ENCODE peak calls at places on chromosomes 5 and 9, in four cellular contexts. F is breast epithelium, W is transverse colon, N is suprapubic skin. K is an unnamed sample.

GRCh38 chr5:1092122-1092521 is 19.7 kb downstream of the SLC12A7 start:
- DNase-seq in W (no peak), F (no peak), N (no peak), K (no peak)

GRCh38 chr5:168575391-168576372 is 3.5 kb downstream of the PANK3 start:
- DNase-seq in N (no peak), F (no peak), W (no peak), K (no peak)

GRCh38 chr5:148831590-148832565 is 5.5 kb downstream of the ADRB2 start:
- DNase-seq in N (no peak), W (no peak), F (peak; percentile 48), K (peak; percentile 66)

GRCh38 chr9:136668983-136669790 is 6.5 kb downstream of the EGFL7 start:
- DNase-seq in W (no peak), F (no peak), N (no peak), K (no peak)

GRCh38 chr9:25845867-25846266 is 167.6 kb upstream of the TUSC1 start:
- DNase-seq in F (no peak), N (no peak), W (no peak), K (no peak)

GRCh38 chr5:100901851-100902341 is 1.2 kb downstream of the ST8SIA4 start:
- DNase-seq in W (peak; percentile 53), F (no peak), N (peak; percentile 77), K (peak; percentile 60)

GRCh38 chr9:88460583-88461332 is 72.5 kb downstream of the SPIN1 start:
- DNase-seq in F (no peak), N (no peak), W (no peak), K (no peak)

GRCh38 chr5:1362242-1363015 is 17.5 kb upstream of the CLPTM1L start:
- DNase-seq in W (no peak), F (no peak), N (no peak), K (no peak)

GRCh38 chr5:62375627-62376026 is 28.1 kb downstream of the DIMT1 start:
- DNase-seq in N (no peak), F (no peak), W (no peak), K (no peak)

GRCh38 chr9:127525426-127526188 is 74.3 kb downstream of the LRSAM1 start:
- DNase-seq in W (no peak), N (no peak), F (no peak), K (no peak)

GRCh38 chr9:135524130-135524861 is 3.1 kb downstream of the LCN1 start:
- DNase-seq in F (no peak), W (no peak), N (peak; percentile 72), K (peak; percentile 53)

GRCh38 chr9:15873573-15874177 is 320.8 kb downstream of the CCDC171 start:
- DNase-seq in W (no peak), F (no peak), N (no peak), K (no peak)

GRCh38 chr9:137193771-137194170 is 5.3 kb downstream of the SSNA1 start:
- DNase-seq in F (no peak), W (no peak), N (no peak), K (no peak)

GRCh38 chr9:3436629-3437028 is 89.2 kb downstream of the RFX3 start:
- DNase-seq in W (no peak), F (no peak), N (no peak), K (no peak)

GRCh38 chr9:114291886-114292590 is 30.9 kb upstream of the ORM1 start:
- DNase-seq in N (peak; percentile 47), W (peak; percentile 2), F (no peak), K (peak; percentile 29)

GRCh38 chr5:17203329-17204132 is 13.9 kb upstream of the BASP1 start:
- DNase-seq in N (no peak), W (no peak), F (no peak), K (peak; percentile 64)

GRCh38 chr5:72152506-72152905 is 45.2 kb downstream of the MAP1B start:
- DNase-seq in W (no peak), N (no peak), F (no peak), K (no peak)

GRCh38 chr5:108728566-108729305 is 19.0 kb upstream of the FER start:
- DNase-seq in W (no peak), N (no peak), F (peak; percentile 21), K (no peak)

GRCh38 chr5:108729306-108729645 is 18.4 kb upstream of the FER start:
- DNase-seq in W (no peak), F (no peak), N (no peak), K (no peak)

GRCh38 chr5:108726446-108727091 is 21.1 kb upstream of the FER start:
- DNase-seq in N (no peak), F (no peak), W (no peak), K (no peak)

GRCh38 chr5:108727154-108727638 is 20.5 kb upstream of the FER start:
- DNase-seq in N (no peak), F (peak; percentile 38), W (peak; percentile 52), K (peak; percentile 69)

GRCh38 chr5:108727639-108728565 is 19.8 kb upstream of the FER start:
- DNase-seq in F (peak; percentile 89), N (peak; percentile 93), W (peak; percentile 93), K (peak; percentile 96)
- TF ChIP-seq POLR2AphosphoS5 in F (peak; percentile 91), N (peak; percentile 26), W (peak; percentile 86), K (peak; percentile 93)

GRCh38 chr9:130521715-130522114 is 57.7 kb upstream of the FUBP3 start:
- DNase-seq in W (no peak), N (no peak), F (no peak), K (no peak)

GRCh38 chr9:130526193-130526853 is 53.1 kb upstream of the FUBP3 start:
- DNase-seq in W (no peak), F (no peak), N (no peak), K (no peak)

GRCh38 chr9:130522233-130522808 is 57.1 kb upstream of the FUBP3 start:
- DNase-seq in N (no peak), F (no peak), W (no peak), K (no peak)

GRCh38 chr9:130526854-130527650 is 52.3 kb upstream of the FUBP3 start:
- DNase-seq in W (no peak), F (no peak), N (no peak), K (no peak)

DNA sequence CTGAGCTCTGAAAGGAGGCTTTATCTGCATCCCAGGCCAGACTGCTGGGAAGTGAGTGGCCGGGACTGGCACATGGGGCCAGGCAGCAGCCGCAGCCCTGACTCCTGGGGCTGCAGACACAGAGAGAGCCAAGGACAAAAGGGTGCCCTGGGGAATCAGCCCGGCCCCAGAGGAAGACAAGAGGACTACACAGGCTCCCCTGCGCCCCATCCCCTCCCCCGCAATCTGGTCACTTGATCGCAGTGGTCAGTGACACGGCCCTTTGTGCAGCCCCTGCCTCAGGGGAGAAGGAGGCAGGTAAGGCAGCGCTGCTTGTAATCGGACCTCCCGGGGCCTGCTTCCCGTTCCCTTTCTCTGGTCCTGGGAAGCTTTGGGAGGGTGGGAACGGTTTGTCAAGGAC is 55.5 kb upstream of the FUBP3 start:
- DNase-seq in N (no peak), F (no peak), W (no peak), K (no peak)
- TF ChIP-seq POLR2A in N (no peak), F (no peak), W (no peak), K (no peak)

GRCh38 chr9:98807070-98807810 is at the start of gene GALNT12:
- DNase-seq in N (no peak), W (peak; percentile 74), F (no peak), K (peak; percentile 71)
- TF ChIP-seq POLR2AphosphoS5 in N (no peak), W (peak; percentile 27), F (no peak), K (no peak)

DNA sequence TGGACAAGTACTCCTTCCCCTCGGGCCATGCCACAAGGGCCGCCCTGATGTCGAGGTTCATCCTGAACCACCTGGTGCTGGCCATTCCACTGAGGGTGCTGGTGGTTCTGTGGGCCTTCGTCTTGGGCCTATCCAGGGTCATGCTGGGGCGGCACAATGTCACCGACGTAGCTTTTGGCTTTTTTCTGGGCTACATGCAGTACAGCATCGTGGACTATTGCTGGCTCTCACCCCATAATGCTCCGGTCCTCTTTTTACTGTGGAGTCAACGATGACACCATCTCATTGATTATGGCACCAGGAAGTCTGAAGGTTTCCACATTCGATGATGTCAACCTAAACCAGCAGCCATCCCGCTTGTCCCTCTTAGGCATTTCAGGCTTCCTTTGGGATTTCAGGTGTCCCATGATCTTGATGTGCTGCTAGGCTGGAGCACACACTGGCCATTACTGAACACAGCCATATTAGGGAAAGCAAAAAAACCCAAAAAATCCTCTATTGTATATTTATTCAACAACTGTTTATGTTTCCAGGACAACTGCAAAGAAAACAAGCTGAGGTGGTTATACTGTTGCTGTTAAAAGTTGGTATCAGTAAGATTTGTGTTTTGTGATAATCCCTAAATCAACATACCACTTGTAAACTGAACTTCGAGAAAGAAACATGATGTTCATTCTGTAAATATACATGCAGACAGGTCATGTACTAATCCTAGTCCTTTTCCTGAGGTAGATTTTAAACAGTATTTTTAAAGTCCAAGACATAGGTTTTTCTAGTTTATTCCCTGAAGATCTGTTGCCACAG is 1.1 kb downstream of the PLPP6 start:
- DNase-seq in F (no peak), N (no peak), W (no peak), K (no peak)
- TF ChIP-seq POLR2A in F (no peak), N (no peak), W (no peak), K (no peak)

K was measured in sigmoid colon.